ENCODE peak calls at places on chromosomes 16 and 17, in seven cellular contexts. Q is NCI-H1048; R is hepatocyte; U is EL; E is bronchial epithelial cell; I is cardiac fibroblast; S is stimulated activated CD8-positive, alpha-beta memory T cell treated with anti-CD3 and anti-CD28 coated beads, Interleukin-15, amount 100 ng/mL, for 1 hour. Y is an unnamed sample.

GRCh38 chr17:77145635-77146632 is 5.2 kb downstream of the SEC14L1 start:
- DNase-seq in Q (no peak), R (peak; percentile 71), U (peak; percentile 91), E (no peak), I (peak; percentile 80), S (no peak), Y (peak; percentile 23)

GRCh38 chr17:49989518-49989880 is 5.5 kb downstream of the DLX3 start:
- DNase-seq in Q (no peak), R (no peak), U (no peak), E (no peak), I (no peak), S (no peak), Y (no peak)

GRCh38 chr17:3636908-3637373 is 381 bp downstream of the CTNS start:
- DNase-seq in Q (no peak), R (no peak), U (peak; percentile 18), E (no peak), I (peak; percentile 8), S (no peak), Y (no peak)

GRCh38 chr16:85615014-85615851 is 2.1 kb downstream of the GSE1 start:
- DNase-seq in Q (no peak), R (peak; percentile 95), U (no peak), E (peak; percentile 94), I (no peak), S (no peak), Y (no peak)

GRCh38 chr16:75048051-75048450 is 49.2 kb downstream of the ZNRF1 start:
- DNase-seq in Q (no peak), R (no peak), U (no peak), E (peak; percentile 31), I (no peak), S (no peak), Y (no peak)

GRCh38 chr17:4872786-4873185 is 26.6 kb upstream of the C17orf107 start:
- DNase-seq in Q (no peak), R (no peak), U (no peak), E (no peak), I (no peak), S (no peak), Y (no peak)

GRCh38 chr16:13270602-13271001 is 369.2 kb downstream of the SHISA9 start:
- DNase-seq in Q (no peak), R (no peak), U (no peak), E (no peak), I (no peak), S (no peak), Y (no peak)

GRCh38 chr17:7707446-7707845 is 2.4 kb downstream of the EFNB3 start:
- DNase-seq in Q (no peak), R (no peak), U (no peak), E (no peak), I (no peak), S (no peak), Y (no peak)

GRCh38 chr17:81959362-81960129 is 1.4 kb downstream of the NOTUM start:
- DNase-seq in Q (no peak), R (peak; percentile 83), U (peak; percentile 55), E (no peak), I (peak; percentile 35), S (peak; percentile 62), Y (peak; percentile 66)

GRCh38 chr17:9192010-9192409 is 170.7 kb downstream of the NTN1 start:
- DNase-seq in Q (no peak), R (no peak), U (no peak), E (no peak), I (peak; percentile 47), S (no peak), Y (no peak)

GRCh38 chr17:70184770-70185169 is 15.4 kb downstream of the KCNJ2 start:
- DNase-seq in Q (no peak), R (peak; percentile 34), U (peak; percentile 67), E (peak; percentile 92), I (peak; percentile 87), S (no peak), Y (no peak)

GRCh38 chr16:51137097-51137496 is 14.0 kb downstream of the SALL1 start:
- DNase-seq in Q (no peak), R (no peak), U (no peak), E (no peak), I (no peak), S (no peak), Y (no peak)

GRCh38 chr16:57640612-57641011 is 12.2 kb downstream of the ADGRG1 start:
- DNase-seq in Q (no peak), R (no peak), U (no peak), E (no peak), I (no peak), S (no peak), Y (no peak)